ENCODE peak calls at places on chromosomes 11 and 22, in nine cellular contexts. E is activated T-helper 1 cell treated with anti-CD3 and anti-CD28 coated beads, Interleukin-12 subunit alpha, Interleukin-12 subunit beta, Interleukin-2, Interleukin-4 antibody, amounts not matched to agents 30 ng/mL and 10 ng/mL and 1 ng/mL, durations not matched to agents 14 hours and 24 hours and 36 hours; Y is C1 segment of cervical spinal cord; L is DMS79 treated with DMSO at 0.1 percent for 48 hours; O is DMS53; H is stromal cell of bone marrow; P is lower lobe of right lung; K is stimulated activated CD8-positive, alpha-beta memory T cell treated with anti-CD3 and anti-CD28 coated beads, Interleukin-7, amount 100 ng/mL, for 48 hours; R is NCI-H1105 treated with DMSO at 0.1 percent for 48 hours. N is an unnamed sample.

GRCh38 chr22:22979954-22980353 is 90.4 kb upstream of the GNAZ start:
- DNase-seq in P (no peak), R (no peak), L (no peak), Y (no peak), E (no peak), K (no peak), O (no peak), H (no peak), N (no peak)

GRCh38 chr11:63536669-63537292 is at the start of gene PLAAT4:
- DNase-seq in O (peak; percentile 48), E (peak; percentile 41), P (no peak), R (no peak), K (no peak), Y (peak; percentile 78), H (peak; percentile 61), L (peak; percentile 56), N (no peak)

GRCh38 chr22:41367039-41367679 is 14.6 kb upstream of the TEF start:
- DNase-seq in E (no peak), P (peak; percentile 97), K (no peak), H (peak; percentile 89), R (peak; percentile 93), L (peak; percentile 76), Y (peak; percentile 92), O (peak; percentile 96), N (no peak)

GRCh38 chr11:110968348-110969062 is 256.3 kb upstream of the ARHGAP20 start:
- DNase-seq in R (no peak), Y (no peak), H (no peak), E (no peak), L (no peak), K (no peak), P (no peak), O (no peak), N (peak; percentile 14)

GRCh38 chr11:68406318-68407313 is 53.9 kb upstream of the PPP6R3 start:
- DNase-seq in K (no peak), P (peak; percentile 67), L (no peak), O (peak; percentile 97), Y (no peak), E (no peak), R (no peak), H (no peak), N (no peak)

GRCh38 chr11:118961591-118961990 is 5.5 kb downstream of the UPK2 start:
- DNase-seq in K (no peak), L (no peak), Y (no peak), R (no peak), O (no peak), P (no peak), E (no peak), H (no peak), N (no peak)

GRCh38 chr11:66332371-66333219 is 3.6 kb downstream of the RIN1 start:
- DNase-seq in O (no peak), L (no peak), Y (no peak), H (no peak), K (no peak), R (no peak), P (peak; percentile 17), E (no peak), N (no peak)

GRCh38 chr11:7600205-7600775 is 73.0 kb downstream of the CYB5R2 start:
- DNase-seq in R (no peak), L (peak; percentile 13), O (peak; percentile 87), Y (no peak), H (peak; percentile 41), P (peak; percentile 72), E (no peak), K (no peak), N (peak; percentile 31)

GRCh38 chr11:13891911-13892310 is 70.6 kb upstream of the SPON1 start:
- DNase-seq in P (no peak), K (no peak), E (no peak), H (no peak), O (peak; percentile 95), L (no peak), R (peak; percentile 70), Y (no peak), N (no peak)

GRCh38 chr11:58912124-58912523 is 27.2 kb upstream of the GLYATL1 start:
- DNase-seq in E (no peak), L (no peak), Y (no peak), H (no peak), R (no peak), O (no peak), P (no peak), K (no peak), N (no peak)